ENCODE peak calls at places on chromosome 7, in nine cellular contexts. One of them, this sample, is unnamed.

GRCh38 chr7:127932496-127932895 is 98.7 kb downstream of the LRRC4 start:
- DNase-seq in thoracic aorta: no peak
- DNase-seq in CD8-positive, alpha-beta memory T cell: no peak
- DNase-seq in upper lobe of left lung: no peak
- DNase-seq in GM23248: no peak
- DNase-seq in kidney: no peak
- DNase-seq in keratinocyte: no peak
- DNase-seq in sigmoid colon: no peak
- DNase-seq in pancreas: no peak
- DNase-seq in this sample: no peak

GRCh38 chr7:98908585-98908984 is 30.3 kb downstream of the TRRAP start:
- DNase-seq in thoracic aorta: no peak
- DNase-seq in CD8-positive, alpha-beta memory T cell: no peak
- DNase-seq in upper lobe of left lung: peak; percentile 63
- DNase-seq in GM23248: no peak
- DNase-seq in kidney: no peak
- DNase-seq in keratinocyte: no peak
- DNase-seq in sigmoid colon: no peak
- DNase-seq in pancreas: no peak
- DNase-seq in this sample: no peak

GRCh38 chr7:155872678-155873369 is 60.6 kb upstream of the SHH start:
- DNase-seq in thoracic aorta: no peak
- DNase-seq in CD8-positive, alpha-beta memory T cell: no peak
- DNase-seq in upper lobe of left lung: no peak
- DNase-seq in GM23248: no peak
- DNase-seq in kidney: no peak
- DNase-seq in keratinocyte: no peak
- DNase-seq in sigmoid colon: no peak
- DNase-seq in pancreas: no peak
- DNase-seq in this sample: no peak

GRCh38 chr7:85156661-85157213 is 30.1 kb downstream of the SEMA3D start:
- DNase-seq in thoracic aorta: no peak
- DNase-seq in CD8-positive, alpha-beta memory T cell: no peak
- DNase-seq in upper lobe of left lung: no peak
- DNase-seq in GM23248: no peak
- DNase-seq in kidney: no peak
- DNase-seq in keratinocyte: no peak
- DNase-seq in sigmoid colon: no peak
- DNase-seq in pancreas: no peak
- DNase-seq in this sample: no peak

GRCh38 chr7:148535227-148535626 is 55.3 kb upstream of the C7orf33 start:
- DNase-seq in thoracic aorta: no peak
- DNase-seq in CD8-positive, alpha-beta memory T cell: no peak
- DNase-seq in upper lobe of left lung: no peak
- DNase-seq in GM23248: no peak
- DNase-seq in kidney: no peak
- DNase-seq in keratinocyte: peak; percentile 7
- DNase-seq in sigmoid colon: peak; percentile 66
- DNase-seq in pancreas: no peak
- DNase-seq in this sample: no peak

GRCh38 chr7:120021085-120021484 is 251.9 kb upstream of the KCND2 start:
- DNase-seq in thoracic aorta: no peak
- DNase-seq in CD8-positive, alpha-beta memory T cell: no peak
- DNase-seq in upper lobe of left lung: no peak
- DNase-seq in GM23248: peak; percentile 23
- DNase-seq in kidney: no peak
- DNase-seq in keratinocyte: no peak
- DNase-seq in sigmoid colon: no peak
- DNase-seq in pancreas: no peak
- DNase-seq in this sample: no peak

GRCh38 chr7:34928052-34928451 is 109.2 kb downstream of the DPY19L1 start:
- DNase-seq in thoracic aorta: no peak
- DNase-seq in CD8-positive, alpha-beta memory T cell: no peak
- DNase-seq in upper lobe of left lung: no peak
- DNase-seq in GM23248: peak; percentile 28
- DNase-seq in kidney: no peak
- DNase-seq in keratinocyte: no peak
- DNase-seq in sigmoid colon: no peak
- DNase-seq in pancreas: peak; percentile 24
- DNase-seq in this sample: peak; percentile 41

GRCh38 chr7:35454575-35455385 is 200.9 kb upstream of the TBX20 start:
- DNase-seq in thoracic aorta: no peak
- DNase-seq in CD8-positive, alpha-beta memory T cell: no peak
- DNase-seq in upper lobe of left lung: peak; percentile 62
- DNase-seq in GM23248: no peak
- DNase-seq in kidney: no peak
- DNase-seq in keratinocyte: no peak
- DNase-seq in sigmoid colon: no peak
- DNase-seq in pancreas: no peak
- DNase-seq in this sample: no peak

DNA sequence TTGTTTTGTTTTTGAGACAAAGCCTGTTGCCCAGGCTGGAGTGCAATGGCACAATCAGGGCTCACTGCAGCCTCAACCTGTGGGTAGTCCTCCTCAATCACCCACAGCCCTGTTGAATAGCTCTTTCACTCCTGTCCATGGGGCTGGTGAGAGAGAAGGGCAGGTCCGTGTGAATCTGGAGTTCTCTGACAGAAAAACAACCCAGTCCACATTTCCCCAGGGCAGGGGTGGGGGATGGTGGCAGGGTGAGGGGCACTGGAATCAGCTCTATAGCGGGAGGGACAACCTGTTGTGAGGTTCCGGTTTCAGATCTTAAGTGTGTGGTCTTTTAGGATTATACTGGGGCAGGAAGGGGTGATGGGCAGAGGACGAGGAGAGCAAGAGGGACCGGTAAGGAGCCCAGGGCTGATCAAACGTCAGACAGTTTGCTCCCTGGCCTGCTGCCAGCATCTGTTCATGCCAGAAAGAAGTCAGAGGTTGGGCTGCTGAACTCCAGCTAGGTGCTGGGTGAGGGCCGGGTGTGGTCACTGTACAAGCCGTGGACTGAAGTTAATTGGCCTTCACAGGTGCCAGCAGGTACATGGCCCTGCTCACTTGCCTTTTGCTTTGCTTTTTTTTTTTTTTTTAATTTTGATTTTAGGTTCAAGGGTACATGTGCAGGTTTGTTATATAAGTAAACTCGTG is 33.2 kb upstream of the MKRN1 start:
- DNase-seq in thoracic aorta: no peak
- DNase-seq in CD8-positive, alpha-beta memory T cell: no peak
- DNase-seq in upper lobe of left lung: no peak
- DNase-seq in GM23248: peak; percentile 20
- DNase-seq in kidney: peak; percentile 90
- DNase-seq in keratinocyte: no peak
- DNase-seq in sigmoid colon: peak; percentile 72
- DNase-seq in pancreas: peak; percentile 80
- DNase-seq in this sample: no peak
- H3K27ac ChIP-seq in thoracic aorta: no peak overlapping the region
- H3K27ac ChIP-seq in CD8-positive, alpha-beta memory T cell: no peak overlapping the region
- H3K27ac ChIP-seq in upper lobe of left lung: no peak overlapping the region
- H3K27ac ChIP-seq in GM23248: no peak overlapping the region
- H3K27ac ChIP-seq in kidney: no peak overlapping the region
- H3K27ac ChIP-seq in keratinocyte: no peak overlapping the region
- H3K27ac ChIP-seq in sigmoid colon: no peak overlapping the region
- H3K27ac ChIP-seq in pancreas: no peak overlapping the region
- H3K27ac ChIP-seq in this sample: no peak overlapping the region

DNA sequence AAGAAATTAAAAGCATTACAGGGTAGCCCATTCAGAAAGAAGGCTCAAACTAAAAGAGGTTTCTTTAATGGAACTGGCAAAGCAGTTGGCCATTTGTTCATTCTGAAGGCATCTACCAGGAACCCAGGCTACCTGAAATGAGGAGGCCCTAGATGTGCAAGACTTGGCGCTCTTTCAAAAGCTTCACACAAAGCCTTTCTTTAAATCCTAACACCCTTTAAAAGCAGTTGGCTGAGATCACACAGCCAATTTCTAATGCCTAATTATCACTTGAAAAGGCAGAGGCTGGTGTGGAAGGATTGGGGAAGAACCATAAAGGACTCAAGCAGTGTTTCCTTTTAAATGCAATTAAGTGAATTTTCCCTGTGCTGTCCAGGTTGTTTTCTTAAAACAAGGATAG is 23.2 kb downstream of the PPP1R17 start:
- DNase-seq in thoracic aorta: no peak
- DNase-seq in CD8-positive, alpha-beta memory T cell: no peak
- DNase-seq in upper lobe of left lung: no peak
- DNase-seq in GM23248: no peak
- DNase-seq in kidney: no peak
- DNase-seq in keratinocyte: no peak
- DNase-seq in sigmoid colon: no peak
- DNase-seq in pancreas: no peak
- DNase-seq in this sample: no peak
- H3K27ac ChIP-seq in thoracic aorta: no peak overlapping the region
- H3K27ac ChIP-seq in CD8-positive, alpha-beta memory T cell: no peak overlapping the region
- H3K27ac ChIP-seq in upper lobe of left lung: no peak overlapping the region
- H3K27ac ChIP-seq in GM23248: no peak overlapping the region
- H3K27ac ChIP-seq in kidney: no peak overlapping the region
- H3K27ac ChIP-seq in keratinocyte: no peak overlapping the region
- H3K27ac ChIP-seq in sigmoid colon: no peak overlapping the region
- H3K27ac ChIP-seq in pancreas: no peak overlapping the region
- H3K27ac ChIP-seq in this sample: no peak overlapping the region

DNA sequence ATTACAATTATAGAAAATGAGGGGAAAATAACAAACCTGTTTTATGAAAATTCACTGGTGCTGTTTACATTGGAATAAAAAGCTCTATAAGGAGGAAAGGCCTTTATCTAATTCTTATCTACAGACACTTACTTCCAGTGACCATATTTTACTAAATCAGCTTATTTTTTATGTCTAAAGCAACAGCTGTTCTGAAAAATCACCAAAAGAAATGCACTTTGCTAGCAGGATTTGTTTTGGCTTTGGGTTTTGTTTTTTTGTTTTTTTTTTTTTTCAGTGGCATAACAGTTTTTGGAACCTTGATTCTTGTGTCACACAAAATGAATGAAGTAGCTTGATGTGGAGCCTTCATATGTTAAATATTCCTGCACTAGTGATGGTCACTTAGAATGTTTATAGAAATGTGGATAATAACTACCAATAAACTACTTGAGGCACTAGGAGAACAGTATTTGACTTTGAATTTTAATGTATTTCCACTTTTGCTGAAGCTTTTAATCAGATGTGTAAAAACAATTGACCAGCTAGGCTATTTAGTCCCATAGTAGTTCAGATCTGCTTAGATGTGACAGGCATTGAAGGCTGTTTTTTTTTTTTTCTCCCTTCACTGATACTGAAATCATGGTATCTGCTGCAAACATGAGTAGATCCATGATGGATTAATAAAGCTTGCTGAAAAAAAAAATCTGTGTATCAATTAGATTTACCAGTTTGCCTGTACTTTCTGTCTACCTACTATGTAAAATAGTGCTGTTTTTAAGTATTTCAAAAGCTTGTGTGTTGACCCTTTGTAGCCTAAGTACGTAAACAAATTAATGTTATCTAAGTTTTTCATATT is 2.8 kb downstream of the ARL4A start:
- DNase-seq in thoracic aorta: no peak
- DNase-seq in CD8-positive, alpha-beta memory T cell: no peak
- DNase-seq in upper lobe of left lung: no peak
- DNase-seq in GM23248: no peak
- DNase-seq in kidney: no peak
- DNase-seq in keratinocyte: no peak
- DNase-seq in sigmoid colon: no peak
- DNase-seq in pancreas: no peak
- DNase-seq in this sample: no peak
- H3K27ac ChIP-seq in thoracic aorta: no peak overlapping the region
- H3K27ac ChIP-seq in CD8-positive, alpha-beta memory T cell: peak overlapping the region; percentile 35
- H3K27ac ChIP-seq in upper lobe of left lung: no peak overlapping the region
- H3K27ac ChIP-seq in GM23248: no peak overlapping the region
- H3K27ac ChIP-seq in kidney: no peak overlapping the region
- H3K27ac ChIP-seq in keratinocyte: no peak overlapping the region
- H3K27ac ChIP-seq in sigmoid colon: no peak overlapping the region
- H3K27ac ChIP-seq in pancreas: no peak overlapping the region
- H3K27ac ChIP-seq in this sample: no peak overlapping the region

GRCh38 chr7:116218747-116219146 is 8.4 kb downstream of the TES start:
- DNase-seq in thoracic aorta: no peak
- DNase-seq in CD8-positive, alpha-beta memory T cell: no peak
- DNase-seq in upper lobe of left lung: no peak
- DNase-seq in GM23248: no peak
- DNase-seq in kidney: no peak
- DNase-seq in keratinocyte: no peak
- DNase-seq in sigmoid colon: no peak
- DNase-seq in pancreas: no peak
- DNase-seq in this sample: no peak
- H3K27ac ChIP-seq in thoracic aorta: peak overlapping the region; percentile 39
- H3K27ac ChIP-seq in CD8-positive, alpha-beta memory T cell: no peak overlapping the region
- H3K27ac ChIP-seq in upper lobe of left lung: no peak overlapping the region
- H3K27ac ChIP-seq in GM23248: peak overlapping the region; percentile 67
- H3K27ac ChIP-seq in kidney: no peak overlapping the region
- H3K27ac ChIP-seq in keratinocyte: no peak overlapping the region
- H3K27ac ChIP-seq in sigmoid colon: peak overlapping the region; percentile 96
- H3K27ac ChIP-seq in pancreas: no peak overlapping the region
- H3K27ac ChIP-seq in this sample: no peak overlapping the region

DNA sequence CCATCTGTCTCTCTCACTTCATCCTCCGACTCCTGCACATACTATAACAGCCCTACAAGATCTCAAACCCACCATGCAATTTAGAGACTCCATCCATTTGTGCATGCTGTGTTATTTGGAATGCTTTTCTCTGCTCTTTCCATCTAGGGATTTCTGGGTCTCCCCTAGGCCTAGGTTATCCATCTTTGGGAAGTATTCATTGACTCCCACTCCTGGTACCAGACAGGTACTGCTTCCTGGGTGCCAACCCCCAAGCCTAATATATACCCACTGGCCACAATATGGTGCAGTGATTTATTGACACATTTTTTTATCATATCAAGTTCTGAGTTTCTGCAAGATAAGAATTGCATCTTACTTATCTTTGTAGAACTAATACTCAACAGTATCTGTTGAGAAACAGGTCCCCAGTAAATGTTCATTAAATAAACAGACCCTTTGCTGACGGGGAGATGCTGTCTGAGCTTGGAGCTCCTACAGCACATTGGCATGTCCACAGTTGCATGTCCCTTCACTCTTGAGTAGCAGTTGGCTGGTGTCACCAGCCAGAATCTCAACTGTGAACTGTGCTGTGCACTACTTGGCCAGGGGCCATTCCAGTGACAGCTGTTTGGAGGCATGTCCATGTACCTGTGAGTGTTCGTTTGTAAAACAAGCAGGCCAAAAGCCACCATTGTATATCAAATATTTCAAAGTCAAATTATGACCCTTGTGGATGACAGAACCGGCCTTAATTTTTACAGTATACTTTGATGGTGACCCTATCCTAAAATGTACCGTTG is 223.3 kb upstream of the NFE2L3 start:
- DNase-seq in thoracic aorta: no peak
- DNase-seq in CD8-positive, alpha-beta memory T cell: no peak
- DNase-seq in upper lobe of left lung: no peak
- DNase-seq in GM23248: no peak
- DNase-seq in kidney: no peak
- DNase-seq in keratinocyte: no peak
- DNase-seq in sigmoid colon: no peak
- DNase-seq in pancreas: peak; percentile 46
- DNase-seq in this sample: no peak
- H3K27ac ChIP-seq in thoracic aorta: no peak overlapping the region
- H3K27ac ChIP-seq in CD8-positive, alpha-beta memory T cell: no peak overlapping the region
- H3K27ac ChIP-seq in upper lobe of left lung: no peak overlapping the region
- H3K27ac ChIP-seq in GM23248: no peak overlapping the region
- H3K27ac ChIP-seq in kidney: no peak overlapping the region
- H3K27ac ChIP-seq in keratinocyte: no peak overlapping the region
- H3K27ac ChIP-seq in sigmoid colon: no peak overlapping the region
- H3K27ac ChIP-seq in pancreas: no peak overlapping the region
- H3K27ac ChIP-seq in this sample: no peak overlapping the region